ENCODE peak calls at places on chromosomes 11 and 22, in four cellular contexts. U is AG09309, T is HCT116, M is tibial nerve. O is an unnamed sample.
A peak's percentile ranks its signal among the peaks of the same experiment; 100 is the strongest.

GRCh38 chr22:32777997-32778396 is 23.5 kb upstream of the TIMP3 start:
- DNase-seq in U (no peak), T (no peak), M (no peak), O (no peak)

GRCh38 chr11:31646206-31646605 is 136.6 kb downstream of the ELP4 start:
- DNase-seq in U (no peak), T (no peak), M (no peak), O (no peak)

GRCh38 chr11:129992161-129992944 is 10.3 kb downstream of the PRDM10 start:
- DNase-seq in U (no peak), T (peak; percentile 48), M (no peak), O (no peak)

GRCh38 chr22:49863936-49864335 is 10.3 kb downstream of the ZBED4 start:
- DNase-seq in U (no peak), T (no peak), M (no peak), O (no peak)

GRCh38 chr11:57646756-57647303 is 2.9 kb downstream of the YPEL4 start:
- DNase-seq in U (no peak), T (no peak), M (no peak), O (no peak)

GRCh38 chr11:86774422-86774821 is 25.9 kb upstream of the PRSS23 start:
- DNase-seq in U (no peak), T (no peak), M (no peak), O (no peak)

GRCh38 chr11:119369035-119369925 is 12.2 kb downstream of the USP2 start:
- DNase-seq in U (no peak), T (no peak), M (no peak), O (no peak)

GRCh38 chr22:46688949-46689348 is 49.1 kb downstream of the CERK start:
- DNase-seq in U (no peak), T (no peak), M (no peak), O (no peak)

GRCh38 chr11:44988111-44988510 is 37.4 kb upstream of the TP53I11 start:
- DNase-seq in U (no peak), T (no peak), M (no peak), O (no peak)

GRCh38 chr22:20458530-20459151 is 21.0 kb upstream of the SCARF2 start:
- DNase-seq in U (no peak), T (no peak), M (no peak), O (no peak)

GRCh38 chr11:88051386-88051785 is 123.9 kb downstream of the RAB38 start:
- DNase-seq in U (peak; percentile 28), T (no peak), M (no peak), O (no peak)

GRCh38 chr11:44221992-44222391 is 87.9 kb downstream of the ALX4 start:
- DNase-seq in U (no peak), T (no peak), M (no peak), O (no peak)

GRCh38 chr11:4071828-4072421 is 22.7 kb upstream of the RRM1 start:
- DNase-seq in U (no peak), T (no peak), M (no peak), O (no peak)

GRCh38 chr11:9095421-9095820 is 4.0 kb upstream of the SCUBE2 start:
- DNase-seq in U (no peak), T (no peak), M (no peak), O (no peak)

GRCh38 chr11:120566176-120566575 is 54.6 kb downstream of the GRIK4 start:
- DNase-seq in U (no peak), T (peak; percentile 65), M (no peak), O (no peak)

GRCh38 chr22:40509401-40510134 is 127.0 kb downstream of the MRTFA start:
- DNase-seq in U (peak; percentile 88), T (no peak), M (peak; percentile 69), O (peak; percentile 89)

GRCh38 chr22:35903571-35904331 is 124.9 kb downstream of the RBFOX2 start:
- DNase-seq in U (no peak), T (no peak), M (no peak), O (no peak)

GRCh38 chr11:31397239-31397834 is 27.7 kb downstream of the DNAJC24 start:
- DNase-seq in U (no peak), T (no peak), M (no peak), O (no peak)

GRCh38 chr22:35782504-35782903 is 64.8 kb downstream of the APOL5 start:
- DNase-seq in U (no peak), T (no peak), M (no peak), O (no peak)

DNA sequence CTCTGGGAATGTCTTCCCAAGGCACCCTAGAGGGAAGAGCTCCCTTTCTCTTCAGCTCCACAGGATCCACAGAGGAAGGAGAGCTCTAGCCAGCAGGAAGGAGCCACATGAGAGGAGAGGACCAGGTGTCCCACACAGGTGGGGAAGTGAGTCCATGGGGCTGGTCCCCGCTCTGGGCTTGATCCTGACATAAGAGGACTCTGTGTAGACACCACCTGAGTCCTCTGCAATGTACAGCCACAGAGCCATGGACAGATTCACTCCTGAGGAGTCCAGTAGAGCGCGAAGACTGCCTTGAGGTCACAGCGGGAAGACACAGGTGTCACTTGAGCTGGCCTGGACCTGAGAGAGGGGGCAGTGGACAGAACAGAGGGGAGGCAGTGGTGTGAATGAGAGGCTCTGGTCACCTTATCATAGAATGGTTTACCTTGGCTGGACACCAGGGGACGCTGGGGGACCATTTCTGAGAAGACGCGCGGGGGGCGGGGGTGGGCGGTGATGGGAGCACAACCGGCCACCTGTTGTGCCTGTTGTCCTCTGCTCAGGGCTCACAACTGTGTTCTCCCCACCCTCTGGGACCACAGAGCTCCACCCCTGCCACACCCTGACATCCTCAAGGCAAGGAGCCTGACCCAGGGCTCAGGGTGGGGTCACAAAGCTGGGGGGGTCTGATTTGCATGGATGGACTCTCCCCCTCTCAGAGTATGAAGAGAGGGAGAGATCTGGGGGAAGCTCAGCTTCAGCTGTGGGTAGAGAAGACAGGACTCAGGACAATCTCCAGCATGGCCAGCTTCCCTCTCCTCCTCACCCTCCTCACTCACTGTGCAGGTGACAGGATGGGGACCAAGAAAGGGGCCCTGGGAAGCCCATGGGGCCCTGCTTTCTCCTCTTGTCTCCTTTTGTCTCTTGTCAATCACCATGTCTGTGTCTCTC is 128.2 kb downstream of the ZNF280B start:
- DNase-seq in U (no peak), T (no peak), M (no peak), O (no peak)
- TF ChIP-seq CTCF in U (no peak), T (peak; percentile 55), M (peak; percentile 12), O (no peak)

GRCh38 chr11:58926695-58927094 is 12.6 kb upstream of the GLYATL1 start:
- DNase-seq in U (peak; percentile 75), T (no peak), M (no peak), O (peak; percentile 59)

GRCh38 chr11:58928082-58928574 is 11.2 kb upstream of the GLYATL1 start:
- DNase-seq in U (no peak), T (no peak), M (no peak), O (no peak)

GRCh38 chr11:58927393-58928081 is 11.8 kb upstream of the GLYATL1 start:
- DNase-seq in U (no peak), T (no peak), M (no peak), O (no peak)

GRCh38 chr11:58926251-58926650 is 13.0 kb upstream of the GLYATL1 start:
- DNase-seq in U (no peak), T (no peak), M (no peak), O (no peak)

GRCh38 chr11:58928691-58929090 is 10.6 kb upstream of the GLYATL1 start:
- DNase-seq in U (no peak), T (no peak), M (no peak), O (no peak)
- H3K4me3 ChIP-seq in U (no peak overlapping the region), T (no peak overlapping the region), M (no peak overlapping the region), O (no peak overlapping the region)

DNA sequence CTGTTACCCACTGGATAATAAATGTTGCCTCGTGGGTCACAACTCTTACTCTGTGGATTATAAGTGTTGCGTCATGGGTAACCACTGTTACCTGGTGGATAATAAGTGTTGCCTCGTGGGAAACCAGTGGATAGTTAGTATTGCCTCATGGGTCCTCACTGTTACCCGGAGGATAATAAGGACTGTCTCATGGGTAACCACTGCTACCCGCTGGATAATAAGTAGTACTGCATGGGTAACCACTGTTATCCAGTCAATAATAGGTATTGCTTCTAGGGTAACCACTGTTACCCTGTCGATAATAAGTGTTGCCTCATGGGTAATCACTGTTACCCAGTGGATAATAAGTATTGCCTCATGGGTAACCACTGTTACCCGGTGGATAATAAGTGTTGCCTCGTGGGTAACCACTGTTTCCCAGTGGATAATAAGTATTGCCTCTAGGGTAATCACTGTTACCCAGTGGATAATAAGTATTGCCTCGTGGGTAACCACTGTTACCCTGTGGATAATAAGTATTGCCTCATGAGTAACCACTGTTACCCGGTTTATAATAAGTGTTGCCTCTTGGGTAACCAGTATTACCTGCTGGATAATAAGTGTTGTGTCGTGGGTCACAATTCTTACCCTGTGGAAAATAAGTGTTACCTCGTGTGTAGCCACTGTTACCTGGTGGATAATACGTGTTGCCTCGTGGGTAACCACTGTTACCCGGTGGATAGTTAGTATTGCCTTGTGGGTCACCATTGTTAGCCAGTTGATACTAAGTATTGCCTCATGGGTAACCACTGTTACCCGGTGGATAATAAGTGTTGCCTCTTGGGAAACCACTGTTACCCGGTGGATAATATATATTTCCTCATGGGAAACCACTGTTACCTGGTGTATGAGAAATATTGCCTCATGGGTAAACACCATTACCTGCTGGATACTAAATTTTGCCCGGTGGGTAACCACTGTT is 15.7 kb upstream of the NXPE4 start:
- DNase-seq in U (no peak), T (no peak), M (no peak), O (no peak)
- TF ChIP-seq CTCF in U (peak; percentile 31), T (no peak), M (no peak), O (no peak)

DNA sequence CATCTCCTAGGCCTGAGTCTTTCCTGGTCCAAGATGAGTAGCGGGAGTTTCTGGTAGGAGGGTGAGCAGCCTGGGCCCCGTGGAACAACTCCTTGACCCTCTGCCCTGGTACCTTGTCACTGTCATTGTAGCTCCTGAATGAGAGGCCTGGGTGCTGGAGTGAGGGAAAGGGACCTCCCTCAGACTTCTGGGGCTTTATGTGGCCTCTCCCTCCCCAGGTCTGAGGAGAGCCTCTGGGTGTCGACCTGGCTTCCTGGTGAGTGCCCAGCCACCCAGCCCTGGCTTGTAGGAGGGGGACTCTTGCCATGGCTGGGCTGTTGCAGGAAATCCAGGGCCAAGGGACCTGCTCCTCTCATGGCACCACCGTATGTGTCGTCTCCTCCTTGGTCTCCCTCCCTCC is 3.9 kb downstream of the P2RY2 start:
- DNase-seq in U (no peak), T (no peak), M (no peak), O (no peak)
- H3K4me3 ChIP-seq in U (no peak overlapping the region), T (no peak overlapping the region), M (no peak overlapping the region), O (no peak overlapping the region)

O was measured in AG04449.